ENCODE peak calls at places on chromosomes 1 and 21, in nine cellular contexts. U is neural crest cell; T is pancreas; K is ovary; Q is EL; D is hepatocyte; N is GF-D8; V is stimulated activated CD4-positive, alpha-beta T cell treated with anti-CD3 and anti-CD28 coated beads, Interleukin-2, amount 100 ng/mL, for 48 hours; R is naive B cell. B is an unnamed sample.

GRCh38 chr1:204084247-204084772 is 11.4 kb downstream of the SOX13 start:
- DNase-seq in U (no peak), D (peak), R (no peak), V (no peak), T (peak), Q (no peak), K (no peak), N (no peak), B (no peak)

GRCh38 chr21:14942801-14943490 is 121.9 kb downstream of the NRIP1 start:
- DNase-seq in T (no peak), K (no peak), Q (no peak), N (no peak), D (no peak), R (no peak), V (no peak), U (no peak), B (no peak)

GRCh38 chr1:118388341-118388740 is 203.3 kb upstream of the SPAG17 start:
- DNase-seq in V (no peak), N (no peak), T (no peak), U (no peak), Q (no peak), K (no peak), D (no peak), R (no peak), B (no peak)

GRCh38 chr21:45985471-45986315 is 4.1 kb downstream of the COL6A1 start:
- DNase-seq in U (no peak), Q (no peak), K (peak), T (peak), N (no peak), D (no peak), R (no peak), V (no peak), B (no peak)

GRCh38 chr1:84928979-84929378 is 36.0 kb upstream of the LPAR3 start:
- DNase-seq in R (no peak), T (no peak), V (no peak), K (no peak), U (no peak), N (no peak), D (no peak), Q (no peak), B (no peak)

GRCh38 chr1:23797478-23798448 is 2.8 kb downstream of the GALE start:
- DNase-seq in V (no peak), T (no peak), R (no peak), N (no peak), U (no peak), D (no peak), K (peak), Q (no peak), B (no peak)

GRCh38 chr1:113542221-113542701 is 151.9 kb downstream of the MAGI3 start:
- DNase-seq in Q (peak), D (peak), U (no peak), N (no peak), K (no peak), V (no peak), R (no peak), T (no peak), B (no peak)

GRCh38 chr1:244817415-244817894 is 18.0 kb upstream of the COX20 start:
- DNase-seq in U (no peak), R (no peak), Q (no peak), V (no peak), K (no peak), D (peak), N (no peak), T (no peak), B (no peak)

GRCh38 chr1:201169203-201169602 is 14.9 kb upstream of the TMEM9 start:
- DNase-seq in N (no peak), V (no peak), Q (no peak), D (no peak), R (no peak), T (no peak), K (no peak), U (no peak), B (no peak)

GRCh38 chr1:34829250-34829649 is 30.3 kb downstream of the SMIM12 start:
- DNase-seq in N (peak), T (no peak), R (no peak), V (no peak), K (no peak), U (no peak), D (no peak), Q (no peak), B (no peak)

GRCh38 chr1:162193201-162193600 is 123.7 kb downstream of the NOS1AP start:
- DNase-seq in K (no peak), U (no peak), D (no peak), Q (no peak), V (no peak), T (no peak), R (no peak), N (no peak), B (no peak)

GRCh38 chr1:64623750-64624445 is 121.0 kb upstream of the RAVER2 start:
- DNase-seq in K (peak), T (no peak), D (no peak), N (no peak), Q (peak), U (no peak), R (no peak), V (no peak), B (no peak)

GRCh38 chr1:13764533-13764932 is 64.5 kb downstream of the PRDM2 start:
- DNase-seq in T (no peak), U (no peak), V (no peak), Q (peak), N (no peak), R (no peak), K (no peak), D (no peak), B (no peak)

GRCh38 chr1:9183441-9183840 is 51.1 kb upstream of the H6PD start:
- DNase-seq in Q (no peak), D (no peak), U (no peak), V (no peak), N (no peak), K (no peak), R (no peak), T (no peak), B (no peak)

GRCh38 chr1:205449750-205450443 is 5.9 kb downstream of the BLACAT1 start:
- DNase-seq in K (no peak), Q (peak), U (no peak), D (peak), V (no peak), T (peak), R (no peak), N (no peak), B (no peak)

B was measured in GM12892.